ENCODE peak calls at places on chromosome 13, in eight cellular contexts. O is esophagus muscularis mucosa, W is A549, Z is IMR-90, G is heart left ventricle, B is lower leg skin, N is transverse colon, K is stomach. Y is an unnamed sample.
A peak's percentile ranks its signal among the peaks of the same experiment; 100 is the strongest.

GRCh38 chr13:57264965-57265364 is 98.0 kb downstream of the PRR20E start:
- DNase-seq in K (no peak), O (no peak), B (no peak), N (no peak), G (no peak), W (no peak), Z (no peak), Y (no peak)

GRCh38 chr13:52411629-52412028 is 5.7 kb upstream of the THSD1 start:
- DNase-seq in B (no peak), N (no peak), O (no peak), G (no peak), W (peak; percentile 79), Z (peak; percentile 81), K (no peak), Y (peak; percentile 17)

GRCh38 chr13:72122661-72123060 is 255.7 kb upstream of the DACH1 start:
- DNase-seq in O (no peak), W (no peak), G (no peak), K (no peak), N (no peak), Z (no peak), B (no peak), Y (no peak)

GRCh38 chr13:94115054-94115453 is 364.4 kb downstream of the DCT start:
- DNase-seq in Z (no peak), B (no peak), K (no peak), O (no peak), W (no peak), G (no peak), N (no peak), Y (no peak)

GRCh38 chr13:112431734-112432133 is 55.6 kb downstream of the SPACA7 start:
- DNase-seq in W (no peak), G (no peak), O (no peak), Z (no peak), K (no peak), N (no peak), B (no peak), Y (no peak)

GRCh38 chr13:112175162-112176075 is 108.5 kb downstream of the SOX1 start:
- DNase-seq in W (no peak), B (no peak), K (no peak), G (no peak), Z (no peak), N (no peak), O (no peak), Y (no peak)

GRCh38 chr13:20923272-20923671 is 20.7 kb upstream of the XPO4 start:
- DNase-seq in W (no peak), B (no peak), Z (no peak), G (no peak), N (no peak), K (no peak), O (no peak), Y (no peak)

GRCh38 chr13:60397693-60398437 is 845 bp downstream of the TDRD3 start:
- DNase-seq in B (peak; percentile 51), W (peak; percentile 49), N (peak; percentile 66), G (peak; percentile 72), K (peak; percentile 63), Z (peak; percentile 67), O (peak; percentile 92), Y (peak; percentile 29)

GRCh38 chr13:100565291-100565690 is 23.3 kb downstream of the GGACT start:
- DNase-seq in B (no peak), K (no peak), G (no peak), O (no peak), Z (no peak), N (no peak), W (no peak), Y (no peak)

GRCh38 chr13:100987993-100988392 is 313.4 kb upstream of the TMTC4 start:
- DNase-seq in W (peak; percentile 1), B (no peak), N (no peak), G (no peak), K (no peak), O (no peak), Z (peak; percentile 26), Y (no peak)

GRCh38 chr13:37295046-37295445 is 189.6 kb upstream of the CSNK1A1L start:
- DNase-seq in Z (no peak), W (no peak), O (no peak), K (peak; percentile 70), N (no peak), B (no peak), G (peak; percentile 73), Y (no peak)

GRCh38 chr13:98576963-98577822 is at the start of gene STK24:
- DNase-seq in K (peak; percentile 77), N (peak; percentile 78), W (peak; percentile 56), G (peak; percentile 74), O (no peak), B (no peak), Z (peak; percentile 74), Y (peak; percentile 73)
- TF ChIP-seq POLR2A in K (no peak), N (peak; percentile 60), W (peak; percentile 70), G (no peak), O (no peak), B (no peak), Z (peak; percentile 77), Y (peak; percentile 94)

GRCh38 chr13:107365466-107366215 is 797.7 kb upstream of the ARGLU1 start:
- DNase-seq in K (no peak), B (no peak), W (no peak), Z (peak; percentile 83), G (no peak), N (no peak), O (no peak), Y (no peak)

GRCh38 chr13:107364658-107365057 is 796.7 kb upstream of the ARGLU1 start:
- DNase-seq in B (no peak), G (no peak), K (no peak), N (no peak), Z (no peak), W (no peak), O (no peak), Y (no peak)

GRCh38 chr13:107361666-107362065 is 793.7 kb upstream of the ARGLU1 start:
- DNase-seq in Z (peak; percentile 82), K (no peak), O (no peak), N (no peak), G (no peak), B (no peak), W (no peak), Y (no peak)

GRCh38 chr13:107370036-107370785 is 802.3 kb upstream of the ARGLU1 start:
- DNase-seq in O (no peak), K (no peak), N (no peak), B (no peak), W (no peak), Z (peak; percentile 90), G (no peak), Y (peak; percentile 29)

DNA sequence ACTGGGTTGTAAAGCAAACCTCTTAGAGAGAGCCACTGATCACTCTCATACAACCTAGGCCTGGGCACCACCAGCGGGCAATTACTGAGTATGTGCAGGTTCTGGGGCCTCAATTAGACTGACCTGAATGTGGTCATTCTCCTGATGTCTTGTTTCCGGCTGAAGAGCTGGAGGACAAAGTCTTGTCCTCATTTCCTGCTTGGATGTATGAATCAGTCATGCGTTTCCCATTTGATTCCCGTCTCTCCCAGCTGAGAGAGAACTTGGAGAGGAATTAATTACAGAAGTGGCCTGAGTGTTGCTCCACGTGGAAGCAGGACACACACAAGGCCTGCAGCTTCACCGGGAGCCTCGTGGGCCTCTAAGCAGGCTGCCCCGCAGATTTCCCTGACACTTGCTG is 799.3 kb upstream of the ARGLU1 start:
- DNase-seq in K (no peak), O (no peak), Z (peak; percentile 58), G (no peak), N (no peak), W (no peak), B (no peak), Y (no peak)
- TF ChIP-seq POLR2A in K (no peak), O (no peak), Z (no peak), G (no peak), N (no peak), W (no peak), B (no peak), Y (no peak)

GRCh38 chr13:40589285-40590109 is 76.9 kb downstream of the FOXO1 start:
- DNase-seq in Z (no peak), G (peak; percentile 68), K (no peak), B (peak; percentile 45), O (peak; percentile 75), W (peak; percentile 11), N (peak; percentile 48), Y (no peak)
- TF ChIP-seq POLR2A in Z (no peak), G (no peak), K (no peak), B (no peak), O (no peak), W (no peak), N (no peak), Y (no peak)

DNA sequence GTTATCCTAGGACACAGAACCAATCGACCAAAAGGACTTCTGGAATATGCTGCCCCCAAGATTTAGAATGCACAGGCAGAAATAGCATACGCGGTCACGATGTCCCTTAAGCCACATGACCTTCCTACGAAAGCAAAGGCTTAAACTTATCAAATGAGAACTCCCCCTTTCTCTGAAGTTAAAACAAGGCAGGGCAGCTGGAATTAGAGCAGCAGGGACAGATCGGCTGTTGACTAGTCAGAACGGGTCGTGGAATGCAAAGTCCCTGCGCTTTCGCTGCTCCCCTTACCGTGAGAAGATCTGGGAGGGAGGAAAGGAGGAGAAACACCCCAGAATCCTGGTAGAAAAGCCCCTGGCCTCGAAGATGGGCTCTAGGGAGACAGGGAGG is 799 bp upstream of the USPL1 start:
- DNase-seq in N (peak; percentile 71), G (peak; percentile 71), O (peak; percentile 94), B (peak; percentile 84), W (peak; percentile 88), K (peak; percentile 65), Z (peak; percentile 89), Y (peak; percentile 7)
- TF ChIP-seq POLR2A in N (no peak), G (no peak), O (peak; percentile 3), B (peak; percentile 69), W (peak; percentile 66), K (peak; percentile 45), Z (peak; percentile 94), Y (peak; percentile 57)

GRCh38 chr13:33349996-33350826 is 64.7 kb upstream of the STARD13 start:
- DNase-seq in G (peak; percentile 60), Z (peak; percentile 39), K (peak; percentile 66), B (peak; percentile 40), W (no peak), O (no peak), N (peak; percentile 60), Y (peak; percentile 26)
- TF ChIP-seq POLR2A in G (no peak), Z (no peak), K (no peak), B (no peak), W (no peak), O (no peak), N (peak; percentile 23), Y (no peak)

DNA sequence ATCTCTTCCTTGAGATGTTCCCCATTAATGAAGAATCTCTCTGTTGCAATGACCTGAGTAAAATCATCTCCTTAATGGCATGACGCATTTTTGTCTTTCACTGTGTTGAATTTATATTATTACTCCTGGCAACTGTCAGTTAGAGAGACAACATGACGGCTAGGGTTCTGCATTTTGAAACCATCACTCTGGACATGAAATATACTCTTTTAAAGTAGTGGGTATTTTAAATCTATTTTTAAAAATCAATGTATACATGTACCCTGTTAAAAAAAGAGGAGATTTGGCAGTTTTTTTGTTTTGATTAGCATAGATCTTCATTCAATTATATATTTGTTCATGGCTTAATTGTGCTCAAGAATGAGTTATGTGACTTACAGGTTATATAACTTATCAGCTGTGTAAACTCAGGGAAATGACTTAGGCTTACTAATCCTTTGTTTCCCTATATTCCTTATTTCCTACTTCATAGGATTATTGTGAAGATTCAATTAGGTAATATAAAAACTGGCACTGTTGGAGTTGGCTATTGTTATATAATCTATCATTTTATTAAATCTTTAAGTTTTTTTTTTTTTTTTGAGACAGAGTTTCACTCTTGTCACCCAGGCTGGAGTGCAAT is 632.0 kb upstream of the SPRY2 start:
- DNase-seq in Z (no peak), W (no peak), G (no peak), O (no peak), K (no peak), N (no peak), B (no peak), Y (no peak)
- TF ChIP-seq POLR2A in Z (no peak), W (no peak), G (no peak), O (no peak), K (no peak), N (no peak), B (no peak), Y (no peak)